ENCODE peak calls at places on chromosomes 5 and 9, in four cellular contexts. X is HCT116, R is sigmoid colon, C is prostate gland. O is an unnamed sample. For H3K27me3, the result is how much of the 10 kb centered on the place peaks cover.

GRCh38 chr9:84432746-84433145 is 92.2 kb upstream of the SLC28A3 start:
- DNase-seq in X (no peak), R (no peak), C (no peak), O (no peak)

GRCh38 chr5:175654807-175655206 is 3.1 kb upstream of the HRH2 start:
- DNase-seq in X (no peak), R (no peak), C (no peak), O (no peak)

GRCh38 chr9:86642721-86643120 is 288.5 kb upstream of the TUT7 start:
- DNase-seq in X (no peak), R (no peak), C (no peak), O (no peak)

GRCh38 chr9:134488251-134488900 is 153.2 kb upstream of the COL5A1 start:
- DNase-seq in X (no peak), R (peak), C (no peak), O (peak)

GRCh38 chr5:173789031-173789920 is 98.9 kb upstream of the CPEB4 start:
- DNase-seq in X (peak), R (peak), C (no peak), O (no peak)

GRCh38 chr5:100479079-100479688 is 56.0 kb upstream of the FAM174A start:
- DNase-seq in X (peak), R (no peak), C (peak), O (no peak)

GRCh38 chr5:92836861-92837755 is 743.9 kb downstream of the NR2F1-AS1 start:
- DNase-seq in X (no peak), R (no peak), C (no peak), O (no peak)

GRCh38 chr9:17799383-17799782 is 220.5 kb downstream of the SH3GL2 start:
- DNase-seq in X (no peak), R (no peak), C (no peak), O (no peak)

GRCh38 chr5:147690595-147690994 is 91.9 kb downstream of the JAKMIP2 start:
- DNase-seq in X (peak), R (no peak), C (no peak), O (no peak)

GRCh38 chr5:157290981-157291711 is 25.2 kb downstream of the CYFIP2 start:
- DNase-seq in X (no peak), R (no peak), C (no peak), O (no peak)

DNA sequence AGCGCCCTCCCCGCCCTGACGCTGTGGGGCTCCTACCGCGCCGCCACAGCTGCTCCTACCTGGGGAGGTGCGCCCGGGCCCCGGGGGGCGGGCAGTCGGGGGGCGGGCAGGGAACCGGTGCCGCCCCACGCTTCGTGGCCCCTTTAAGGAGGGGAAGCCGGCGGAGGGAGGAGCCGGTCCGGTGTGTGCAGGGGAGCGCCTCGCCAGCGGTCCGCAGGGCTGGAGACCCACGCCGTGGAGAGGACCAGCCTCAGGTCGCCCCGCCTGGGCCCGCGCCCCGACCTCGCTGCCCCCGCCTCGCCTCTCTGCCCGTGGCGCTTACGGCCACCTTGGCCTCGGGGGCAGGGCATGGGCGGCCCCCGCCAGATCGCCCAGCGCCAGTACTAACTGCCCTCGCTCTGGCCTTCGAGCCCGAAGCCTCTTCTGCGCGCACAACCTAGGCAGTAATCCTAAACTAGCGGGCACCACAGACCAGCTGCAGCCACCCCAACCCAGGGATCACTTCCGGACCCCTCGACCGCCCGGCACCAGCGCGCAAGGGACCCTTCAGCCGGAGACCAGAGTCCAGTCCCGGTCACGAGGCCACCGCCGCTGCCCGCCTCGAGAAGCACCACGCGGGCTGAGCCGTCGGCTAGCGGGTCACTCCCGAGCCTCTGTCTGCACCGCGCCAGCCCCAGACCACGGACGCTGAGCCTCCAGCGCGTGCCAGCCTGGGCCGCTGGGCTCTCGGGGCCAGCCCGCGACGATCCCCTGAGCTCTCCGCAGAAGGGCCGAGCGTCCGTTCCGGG is at the start of gene FOXE1:
- DNase-seq in X (no peak), R (no peak), C (no peak), O (no peak)
- H3K27me3 ChIP-seq in X (under half), R (half or more), C (half or more), O (under half)

DNA sequence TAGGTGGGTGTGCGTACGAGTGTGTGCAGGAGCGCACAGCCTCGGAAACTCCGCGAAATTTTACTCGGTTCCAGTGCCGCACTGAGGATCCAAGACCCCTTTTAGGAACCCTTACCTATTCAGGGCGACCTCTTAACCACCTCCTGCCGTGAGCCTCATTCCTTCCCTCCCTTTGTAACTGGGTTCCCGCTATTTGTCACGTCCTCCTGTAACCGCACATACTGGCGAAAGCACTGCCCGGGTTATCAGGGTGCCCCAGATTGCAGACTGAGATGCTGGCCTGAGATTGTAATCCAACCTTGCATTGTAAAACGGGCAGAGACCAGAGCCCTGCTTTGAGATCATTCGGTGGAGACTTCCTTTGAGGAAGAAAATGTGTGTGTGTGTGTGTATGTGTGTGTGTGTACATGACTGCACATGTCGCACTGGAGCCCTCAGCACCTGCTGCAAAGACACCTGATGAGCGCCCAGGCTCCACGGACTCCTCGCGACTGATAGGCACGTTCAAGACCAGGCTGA is 86.7 kb upstream of the TNFAIP8 start:
- DNase-seq in X (peak), R (peak), C (peak), O (peak)
- TF ChIP-seq POLR2A in X (no peak), R (no peak), C (no peak), O (no peak)

GRCh38 chr5:162768962-162769464 is 668.4 kb upstream of the CCNG1 start:
- DNase-seq in X (no peak), R (no peak), C (no peak), O (no peak)
- TF ChIP-seq POLR2AphosphoS5 in X (no peak), R (no peak), C (no peak), O (no peak)

DNA sequence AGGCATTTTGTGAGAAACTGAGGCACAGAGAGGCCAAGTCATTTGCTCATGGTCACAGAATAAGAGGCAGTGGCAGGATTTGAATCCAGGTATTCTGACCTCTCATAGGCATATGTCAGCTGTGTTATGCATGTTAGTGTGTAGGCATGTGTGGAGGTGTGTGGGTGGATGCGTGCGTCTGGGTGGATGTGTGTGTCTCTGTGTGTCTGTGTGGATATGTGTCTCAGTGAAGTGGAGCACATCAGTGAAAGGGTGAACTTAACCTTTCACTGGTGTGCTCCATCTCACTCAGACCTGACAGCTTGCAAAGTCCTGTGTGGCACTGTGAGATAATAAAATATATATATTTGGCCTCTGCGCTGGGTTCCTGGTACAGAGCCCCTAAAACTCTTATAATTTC is 32.0 kb upstream of the SMU1 start:
- DNase-seq in X (no peak), R (no peak), C (no peak), O (no peak)
- H3K27me3 ChIP-seq in X (under half), R (under half), C (under half), O (under half)

DNA sequence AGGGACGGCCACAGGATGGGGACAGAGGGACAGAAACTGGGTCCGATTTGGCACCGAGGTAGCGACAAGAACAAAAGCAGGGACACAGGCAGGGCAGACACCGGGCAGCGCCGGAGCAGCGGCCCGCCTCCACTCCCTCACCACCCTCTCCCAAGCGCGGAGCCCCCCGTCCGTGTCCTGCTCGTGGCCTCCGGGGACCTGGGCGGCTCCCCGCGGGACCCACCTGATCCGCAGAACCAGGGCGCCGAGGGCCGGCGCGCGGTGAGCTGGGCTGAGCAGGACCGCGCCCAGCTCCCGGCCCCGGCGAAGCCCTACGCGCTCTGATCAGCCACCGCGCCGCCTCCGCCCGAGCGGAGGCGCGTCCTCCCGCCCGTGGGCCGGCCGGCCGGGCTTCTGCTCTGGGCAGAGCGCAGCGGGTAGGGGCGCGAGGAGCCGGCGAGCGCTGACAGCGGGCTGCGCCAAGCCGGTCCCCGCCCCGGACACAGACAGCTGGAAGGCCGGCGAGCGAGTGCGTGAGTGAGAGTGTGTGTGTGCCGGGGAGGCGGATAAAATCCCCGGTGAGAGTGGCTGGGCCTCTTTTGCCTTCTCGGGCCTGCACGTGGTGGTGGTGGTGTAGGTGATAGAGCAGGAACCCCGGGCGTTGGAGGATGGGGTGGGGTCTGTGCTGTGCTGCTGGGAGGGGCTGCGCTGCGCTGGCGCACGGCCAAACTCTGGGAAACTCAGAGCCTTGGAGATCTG is at the start of gene GGTA1:
- DNase-seq in X (no peak), R (peak), C (peak), O (peak)
- TF ChIP-seq POLR2A in X (no peak), R (no peak), C (no peak), O (no peak)

GRCh38 chr5:310516-310915 is 11.0 kb upstream of the AHRR start:
- DNase-seq in X (no peak), R (no peak), C (no peak), O (no peak)

GRCh38 chr5:312845-313244 is 8.7 kb upstream of the AHRR start:
- DNase-seq in X (no peak), R (no peak), C (no peak), O (no peak)

GRCh38 chr5:311963-312362 is 9.6 kb upstream of the AHRR start:
- DNase-seq in X (no peak), R (no peak), C (no peak), O (no peak)

GRCh38 chr5:308672-309271 is 12.7 kb upstream of the AHRR start:
- DNase-seq in X (no peak), R (no peak), C (no peak), O (no peak)

GRCh38 chr5:310941-311434 is 10.5 kb upstream of the AHRR start:
- DNase-seq in X (no peak), R (no peak), C (no peak), O (no peak)
- TF ChIP-seq POLR2AphosphoS5 in X (no peak), R (no peak), C (no peak), O (no peak)

GRCh38 chr9:38109601-38110000 is 40.6 kb upstream of the SHB start:
- DNase-seq in X (no peak), R (no peak), C (no peak), O (no peak)
- H3K27me3 ChIP-seq in X (under half), R (under half), C (under half), O (under half)

DNA sequence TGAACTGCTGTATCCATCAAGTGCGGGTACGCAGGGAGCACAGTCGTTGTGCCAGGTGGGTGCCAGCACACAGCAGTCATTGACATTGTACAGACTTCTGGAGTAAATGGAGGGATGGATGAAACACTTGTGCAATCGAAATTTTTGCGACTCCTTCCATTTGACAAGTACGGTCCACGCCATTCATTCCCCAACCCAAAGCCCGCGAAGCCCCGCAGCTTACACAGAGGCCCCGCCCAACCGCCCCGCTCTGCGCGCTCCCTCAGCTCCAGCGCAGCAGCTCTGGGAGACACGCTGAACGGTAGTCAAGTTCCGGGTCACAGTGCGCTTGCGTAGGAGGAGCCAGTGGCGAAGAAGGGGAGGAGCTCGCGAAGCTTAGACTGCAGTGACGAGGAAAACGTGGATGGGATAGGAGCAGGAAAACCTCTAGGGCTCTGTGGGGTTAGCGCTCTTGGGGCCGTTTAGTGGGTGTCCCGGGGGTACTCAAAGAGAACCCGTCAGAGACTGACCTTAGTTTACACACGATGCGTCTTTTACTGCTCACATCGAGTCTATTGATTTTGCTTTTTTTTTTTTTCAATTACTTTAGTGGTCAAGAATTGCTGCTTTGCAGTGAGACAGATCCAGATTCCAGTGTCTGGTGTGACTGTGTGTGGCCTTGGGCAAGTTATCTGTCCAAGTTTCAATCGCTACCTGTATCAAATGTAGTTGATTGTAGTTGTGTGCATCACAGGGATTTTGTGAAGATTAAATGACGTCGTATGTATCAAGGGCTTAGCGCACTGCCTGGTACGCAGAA is 15.3 kb upstream of the MSANTD3 start:
- DNase-seq in X (no peak), R (peak), C (peak), O (peak)
- TF ChIP-seq POLR2A in X (no peak), R (no peak), C (peak), O (no peak)

DNA sequence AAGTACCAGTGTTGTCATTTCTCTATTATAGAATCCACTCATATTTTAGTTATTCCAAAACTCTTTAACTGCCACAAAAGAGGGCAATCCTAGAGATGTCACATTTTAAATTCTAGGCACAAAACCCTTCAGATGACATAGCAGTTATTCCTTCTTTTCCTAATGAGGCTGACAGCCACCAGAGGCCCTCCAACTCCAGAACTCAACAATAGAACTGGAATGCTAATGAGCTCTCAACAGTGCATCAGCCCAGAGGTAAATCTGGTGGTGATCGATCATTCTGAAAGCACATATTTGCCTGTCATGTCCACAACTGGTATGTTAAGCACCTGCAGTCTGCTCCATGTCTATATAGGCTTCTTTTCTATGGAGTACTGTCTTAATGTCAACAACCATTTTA is 40.2 kb upstream of the RAB3C start:
- DNase-seq in X (no peak), R (no peak), C (no peak), O (no peak)
- TF ChIP-seq POLR2AphosphoS5 in X (no peak), R (no peak), C (no peak), O (no peak)